ENCODE peak calls at places on chromosomes 2 and 18, in seven cellular contexts. L, C, I, R, O, N and F are unnamed samples.
A peak's percentile ranks its signal among the peaks of the same experiment; 100 is the strongest.

GRCh38 chr2:218733615-218734021 is 23.0 kb downstream of the TTLL4 start:
- DNase-seq in O (peak; percentile 84), I (no peak), L (no peak), C (peak; percentile 96), R (peak; percentile 46), N (peak; percentile 40), F (peak; percentile 96)

GRCh38 chr2:82539222-82539621 is 1919.9 kb downstream of the SUCLG1 start:
- DNase-seq in C (peak; percentile 0), O (no peak), N (no peak), I (no peak), R (no peak), L (no peak), F (no peak)

GRCh38 chr2:69789129-69789528 is 40.3 kb upstream of the GMCL1 start:
- DNase-seq in N (peak; percentile 95), I (no peak), R (no peak), O (peak; percentile 79), L (no peak), C (peak; percentile 97), F (no peak)

GRCh38 chr2:164879901-164880535 is 38.4 kb upstream of the COBLL1 start:
- DNase-seq in O (no peak), N (no peak), L (no peak), R (no peak), C (no peak), I (no peak), F (no peak)

GRCh38 chr2:208042041-208042440 is 16.7 kb upstream of the PLEKHM3 start:
- DNase-seq in L (no peak), R (no peak), N (peak; percentile 52), C (peak; percentile 77), I (no peak), O (no peak), F (no peak)

GRCh38 chr2:218233543-218233942 is 16.6 kb downstream of the ARPC2 start:
- DNase-seq in L (no peak), N (no peak), R (no peak), O (no peak), I (no peak), C (no peak), F (no peak)

GRCh38 chr2:128324897-128325410 is 6.3 kb upstream of the HS6ST1 start:
- DNase-seq in R (no peak), O (no peak), N (no peak), L (no peak), I (no peak), C (no peak), F (peak; percentile 22)

GRCh38 chr18:57312346-57313144 is 39.8 kb upstream of the ST8SIA3 start:
- DNase-seq in C (no peak), R (no peak), N (no peak), L (no peak), I (no peak), O (no peak), F (no peak)

GRCh38 chr18:54532222-54532621 is 58.8 kb upstream of the DYNAP start:
- DNase-seq in L (no peak), O (no peak), I (no peak), C (no peak), N (no peak), R (no peak), F (no peak)

GRCh38 chr2:111954602-111955332 is 56.4 kb downstream of the MERTK start:
- DNase-seq in N (no peak), O (no peak), R (peak; percentile 32), L (no peak), C (no peak), I (no peak), F (no peak)

GRCh38 chr2:111952871-111953497 is 54.6 kb downstream of the MERTK start:
- DNase-seq in O (no peak), N (no peak), L (no peak), C (no peak), I (no peak), R (no peak), F (no peak)

GRCh38 chr2:111961663-111962062 is 63.3 kb downstream of the MERTK start:
- DNase-seq in C (peak; percentile 2), O (no peak), N (no peak), R (no peak), L (no peak), I (no peak), F (no peak)

GRCh38 chr2:111957872-111958354 is 59.5 kb downstream of the MERTK start:
- DNase-seq in R (peak; percentile 31), N (no peak), C (no peak), L (peak; percentile 31), I (no peak), O (no peak), F (no peak)

GRCh38 chr2:111958901-111959300 is 60.5 kb downstream of the MERTK start:
- DNase-seq in C (no peak), O (no peak), L (no peak), R (no peak), N (no peak), I (no peak), F (no peak)
- TF ChIP-seq CTCF in C (peak; percentile 27), O (peak; percentile 21), L (peak; percentile 25), R (no peak), N (peak; percentile 12), I (no peak), F (no peak)

GRCh38 chr18:48342588-48342987 is 66.6 kb downstream of the ZBTB7C start:
- DNase-seq in R (no peak), I (no peak), N (no peak), L (no peak), O (no peak), C (no peak), F (no peak)

GRCh38 chr18:48342125-48342524 is 67.1 kb downstream of the ZBTB7C start:
- DNase-seq in L (peak; percentile 33), C (no peak), R (no peak), I (peak; percentile 27), O (no peak), N (no peak), F (no peak)

GRCh38 chr18:48348739-48349138 is 60.4 kb downstream of the ZBTB7C start:
- DNase-seq in I (no peak), C (no peak), R (no peak), N (no peak), L (no peak), O (no peak), F (no peak)

GRCh38 chr18:48347756-48348326 is 61.3 kb downstream of the ZBTB7C start:
- DNase-seq in L (no peak), R (no peak), I (no peak), O (no peak), C (no peak), N (no peak), F (no peak)

DNA sequence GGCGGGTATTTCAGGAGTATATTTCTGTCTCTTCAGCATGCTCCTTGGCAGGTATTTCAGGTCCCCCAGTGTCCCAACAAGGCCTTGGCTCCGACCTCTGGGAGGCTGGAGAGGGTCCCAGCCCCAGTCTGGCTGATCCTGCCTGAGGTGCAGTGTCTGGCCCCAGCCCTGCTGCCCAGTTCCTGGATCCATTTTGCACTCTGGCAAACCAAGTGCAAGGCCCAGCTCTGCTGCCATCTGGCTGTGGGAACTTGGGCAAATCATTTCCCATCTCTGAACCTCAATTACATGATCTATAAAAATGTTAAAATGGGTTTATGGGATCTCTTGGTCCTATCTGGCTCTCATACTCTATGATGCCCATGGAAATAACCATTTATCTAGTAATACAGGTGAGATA is 63.6 kb downstream of the ZBTB7C start:
- DNase-seq in I (no peak), O (peak; percentile 38), C (peak; percentile 41), R (no peak), L (no peak), N (peak; percentile 13), F (no peak)
- TF ChIP-seq CTCF in I (peak; percentile 22), O (peak; percentile 53), C (peak; percentile 73), R (no peak), L (no peak), N (peak; percentile 56), F (no peak)

GRCh38 chr2:122135353-122135947 is 380.0 kb downstream of the TSN start:
- DNase-seq in R (no peak), L (no peak), C (no peak), O (no peak), N (no peak), I (no peak), F (no peak)

GRCh38 chr2:122132292-122132691 is 376.8 kb downstream of the TSN start:
- DNase-seq in N (no peak), L (no peak), R (no peak), O (peak; percentile 23), C (peak; percentile 0), I (no peak), F (no peak)

GRCh38 chr2:122139739-122140138 is 384.3 kb downstream of the TSN start:
- DNase-seq in R (no peak), N (no peak), O (no peak), I (no peak), L (no peak), C (no peak), F (no peak)

GRCh38 chr2:122138561-122138960 is 383.1 kb downstream of the TSN start:
- DNase-seq in I (no peak), C (no peak), L (no peak), O (no peak), R (no peak), N (no peak), F (no peak)

GRCh38 chr2:122136071-122136470 is 380.6 kb downstream of the TSN start:
- DNase-seq in O (peak; percentile 18), C (peak; percentile 4), N (no peak), L (no peak), I (no peak), R (no peak), F (no peak)
- TF ChIP-seq CTCF in O (peak; percentile 81), C (peak; percentile 35), N (no peak), L (no peak), I (no peak), R (no peak), F (peak; percentile 58)

DNA sequence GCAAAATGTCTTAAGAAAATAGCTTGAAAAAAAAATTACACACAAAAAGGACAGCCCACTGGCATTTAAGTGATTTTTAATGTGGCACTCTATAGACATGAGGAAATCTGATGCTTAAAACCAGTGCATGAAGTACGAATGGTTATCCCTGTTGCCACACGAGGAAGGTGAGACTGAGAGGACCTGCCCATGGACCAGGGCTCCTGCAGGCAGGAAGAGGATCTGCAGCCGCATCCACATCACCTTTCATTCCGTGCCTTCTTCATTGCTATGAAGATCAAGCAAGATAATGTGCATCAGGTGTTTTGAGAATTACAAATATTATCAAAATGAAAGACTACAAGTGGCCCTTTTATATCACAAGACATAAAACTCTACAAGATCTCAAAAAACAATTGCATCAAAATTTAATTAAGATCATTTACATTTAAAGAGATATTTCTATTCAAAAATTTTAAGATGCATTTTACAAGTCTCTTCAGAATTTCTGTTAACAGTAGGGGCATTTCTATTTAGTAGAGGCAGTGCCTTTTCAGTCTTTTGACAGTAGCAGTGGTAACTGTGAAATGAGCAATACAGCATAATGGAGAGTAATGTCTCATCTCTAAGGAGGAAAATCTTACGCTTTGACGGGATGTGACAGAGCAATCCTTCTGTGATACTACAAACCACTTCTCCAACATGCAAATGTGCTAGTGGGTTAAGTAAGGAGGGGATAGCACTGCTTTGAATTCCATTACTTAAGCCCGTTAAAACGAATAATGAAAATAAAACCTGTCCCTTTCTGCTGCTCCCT is 83.4 kb downstream of the SLC5A7 start:
- DNase-seq in O (no peak), I (no peak), N (no peak), R (no peak), L (no peak), C (no peak), F (no peak)
- TF ChIP-seq CTCF in O (no peak), I (peak; percentile 26), N (no peak), R (no peak), L (no peak), C (peak; percentile 12), F (no peak)